ENCODE peak calls at places on chromosomes 1 and 21, in four cellular contexts. T, X, Q and G are unnamed samples.

GRCh38 chr1:206551985-206552325 is 44.6 kb downstream of the RASSF5 start:
- DNase-seq in T (no peak), Q (no peak), X (no peak), G (no peak)

GRCh38 chr1:230589951-230590350 is 52.3 kb upstream of the COG2 start:
- DNase-seq in X (no peak), T (no peak), Q (no peak), G (no peak)

GRCh38 chr1:90710579-90711536 is 6.2 kb downstream of the BARHL2 start:
- DNase-seq in Q (no peak), T (peak; percentile 86), X (no peak), G (no peak)

GRCh38 chr1:94863919-94864318 is 43.8 kb downstream of the SLC44A3 start:
- DNase-seq in X (peak; percentile 37), T (no peak), Q (peak; percentile 91), G (peak; percentile 92)

GRCh38 chr1:150272379-150272840 is at the start of gene C1orf54:
- DNase-seq in X (no peak), T (no peak), Q (peak; percentile 76), G (peak; percentile 73)

GRCh38 chr1:178612261-178612660 is 99.4 kb downstream of the TEX35 start:
- DNase-seq in X (no peak), T (no peak), Q (peak; percentile 84), G (peak; percentile 82)

GRCh38 chr1:235261243-235261642 is 66.7 kb downstream of the ARID4B start:
- DNase-seq in Q (no peak), X (no peak), T (no peak), G (no peak)

GRCh38 chr1:176595217-176595616 is 132.2 kb downstream of the PAPPA2 start:
- DNase-seq in T (no peak), X (no peak), Q (no peak), G (no peak)

GRCh38 chr1:208332774-208333126 is 88.6 kb upstream of the PLXNA2 start:
- DNase-seq in X (no peak), T (no peak), Q (no peak), G (no peak)

GRCh38 chr1:12031039-12031980 is 12.0 kb downstream of the MIIP start:
- DNase-seq in T (no peak), X (peak; percentile 37), Q (no peak), G (peak; percentile 56)

GRCh38 chr1:172145231-172145651 is 275.2 kb upstream of the C1orf105 start:
- DNase-seq in X (no peak), Q (peak; percentile 81), T (no peak), G (peak; percentile 82)

GRCh38 chr1:161209790-161210409 is 5.2 kb upstream of the FCER1G start:
- DNase-seq in T (no peak), Q (peak; percentile 62), X (peak; percentile 80), G (peak; percentile 82)

GRCh38 chr1:162033445-162033844 is 9.8 kb upstream of the OLFML2B start:
- DNase-seq in X (no peak), Q (no peak), T (no peak), G (no peak)

GRCh38 chr1:160136121-160136925 is 15.1 kb upstream of the ATP1A4 start:
- DNase-seq in T (no peak), Q (no peak), X (no peak), G (no peak)

GRCh38 chr1:69846267-69846666 is 278.5 kb downstream of the LRRC7 start:
- DNase-seq in X (no peak), T (no peak), Q (no peak), G (no peak)

GRCh38 chr1:181893937-181894336 is 167.6 kb downstream of the ZNF648 start:
- DNase-seq in Q (no peak), X (no peak), T (no peak), G (no peak)

GRCh38 chr1:182709225-182709764 is 24.9 kb upstream of the RGS8 start:
- DNase-seq in Q (no peak), T (no peak), X (no peak), G (no peak)

GRCh38 chr1:218380125-218380977 is 35.2 kb downstream of the TGFB2 start:
- DNase-seq in T (no peak), X (peak; percentile 54), Q (peak; percentile 83), G (peak; percentile 83)

GRCh38 chr1:151327903-151328674 is 873 bp upstream of the PI4KB start:
- DNase-seq in Q (no peak), T (no peak), X (no peak), G (no peak)

GRCh38 chr1:156320560-156320959 is 17.5 kb downstream of the CCT3 start:
- DNase-seq in T (no peak), Q (no peak), X (no peak), G (no peak)

GRCh38 chr1:109782927-109783326 is 19.2 kb upstream of the EPS8L3 start:
- DNase-seq in T (no peak), Q (no peak), X (no peak), G (no peak)

GRCh38 chr21:17461582-17461981 is 51.3 kb upstream of the CXADR start:
- DNase-seq in T (no peak), Q (peak; percentile 12), X (no peak), G (peak; percentile 56)

GRCh38 chr21:34132905-34133304 is 59.5 kb downstream of the MRPS6 start:
- DNase-seq in Q (no peak), X (no peak), T (peak; percentile 26), G (no peak)

GRCh38 chr1:115655307-115655664 is 13.5 kb downstream of the VANGL1 start:
- DNase-seq in T (no peak), X (no peak), Q (no peak), G (no peak)

GRCh38 chr1:244010191-244010590 is 40.9 kb upstream of the ZBTB18 start:
- DNase-seq in Q (peak; percentile 2), T (no peak), X (no peak), G (no peak)

GRCh38 chr21:46328151-46328550 is 4.2 kb downstream of the PCNT start:
- DNase-seq in T (no peak), X (no peak), Q (no peak), G (no peak)

GRCh38 chr1:223482766-223483165 is 89.6 kb downstream of the CCDC185 start:
- DNase-seq in X (no peak), T (no peak), Q (no peak), G (no peak)

GRCh38 chr21:33302796-33303195 is 22.0 kb upstream of the IFNAR1 start:
- DNase-seq in X (no peak), Q (no peak), T (no peak), G (no peak)

GRCh38 chr1:10451286-10451685 is 1.5 kb downstream of the CORT start:
- DNase-seq in X (no peak), Q (peak; percentile 11), T (no peak), G (peak; percentile 40)

GRCh38 chr1:201930137-201930536 is 16.2 kb downstream of the LMOD1 start:
- DNase-seq in X (no peak), Q (no peak), T (no peak), G (no peak)

GRCh38 chr1:41650176-41650519 is 165.7 kb upstream of the EDN2 start:
- DNase-seq in T (no peak), Q (no peak), X (no peak), G (no peak)

GRCh38 chr1:236502972-236503639 is 20.7 kb upstream of the LGALS8 start:
- DNase-seq in T (no peak), Q (peak; percentile 76), X (peak; percentile 62), G (peak; percentile 79)

GRCh38 chr1:109201123-109201703 is 12.5 kb upstream of the SARS1 start:
- DNase-seq in Q (peak; percentile 87), T (no peak), X (peak; percentile 34), G (peak; percentile 77)

GRCh38 chr1:110033421-110033820 is 1.0 kb upstream of the STRIP1 start:
- DNase-seq in X (no peak), Q (no peak), T (no peak), G (no peak)

GRCh38 chr1:213829806-213830205 is 158.0 kb upstream of the PROX1 start:
- DNase-seq in T (peak; percentile 75), X (no peak), Q (no peak), G (no peak)

GRCh38 chr1:231214918-231215675 is 25.9 kb upstream of the GNPAT start:
- DNase-seq in X (no peak), Q (no peak), T (no peak), G (no peak)

GRCh38 chr1:6582370-6582769 is 2.6 kb downstream of the ZBTB48 start:
- DNase-seq in T (no peak), Q (no peak), X (peak; percentile 65), G (no peak)

GRCh38 chr1:6585081-6585722 is 5.4 kb downstream of the ZBTB48 start:
- DNase-seq in T (no peak), Q (no peak), X (no peak), G (no peak)

GRCh38 chr1:6585841-6586240 is 6.0 kb downstream of the ZBTB48 start:
- DNase-seq in Q (no peak), X (no peak), T (no peak), G (no peak)

GRCh38 chr1:6586404-6586816 is 6.6 kb downstream of the ZBTB48 start:
- DNase-seq in X (no peak), T (no peak), Q (no peak), G (no peak)

DNA sequence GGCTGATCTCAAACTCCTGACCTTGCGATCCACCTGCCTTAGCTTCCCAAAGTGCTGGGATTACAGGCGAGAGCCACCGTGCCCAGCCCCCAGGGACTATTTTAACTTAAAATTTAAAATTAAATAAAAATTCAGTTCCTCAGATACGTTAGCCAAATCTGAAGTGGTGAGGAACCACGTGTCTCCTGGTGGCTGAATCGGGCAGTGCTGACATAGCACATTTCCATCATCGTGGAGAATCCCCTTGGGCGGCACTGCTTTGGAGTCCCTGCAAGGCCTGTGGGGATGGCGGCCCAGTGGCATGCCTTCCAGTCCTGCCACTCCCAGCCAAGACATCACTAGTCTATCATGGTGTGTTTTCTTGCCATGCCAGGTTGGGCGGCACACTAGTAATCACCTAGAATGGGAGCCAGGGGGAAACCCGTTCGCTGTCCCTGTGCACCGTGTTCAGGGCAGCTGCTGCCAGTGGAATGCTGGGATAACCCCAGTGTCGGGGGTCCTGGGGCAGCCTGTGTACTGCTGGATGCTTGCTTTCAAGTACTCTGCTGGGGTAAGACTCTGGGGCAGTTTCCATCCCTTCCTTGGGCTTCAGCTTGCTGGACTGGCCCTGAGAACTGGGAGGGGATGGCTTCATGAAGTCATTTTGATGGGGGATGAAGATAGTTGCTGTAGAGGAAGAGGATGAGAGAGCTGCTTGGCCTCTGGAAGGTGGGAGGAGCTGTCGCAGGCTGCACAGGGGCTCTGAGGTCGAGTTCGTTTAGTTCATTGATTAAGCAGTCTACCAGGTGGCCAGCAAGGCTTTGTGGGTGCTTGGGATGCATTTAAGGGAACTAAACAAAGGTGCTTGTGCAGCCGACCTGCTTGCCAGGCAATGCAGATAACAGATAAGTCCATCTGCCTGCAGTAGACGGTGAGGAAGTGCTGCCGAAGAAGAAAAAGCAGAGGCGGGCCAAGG is 4.6 kb downstream of the ZBTB48 start:
- DNase-seq in T (no peak), Q (no peak), X (no peak), G (no peak)
- TF ChIP-seq CTCF in T (no peak), Q (no peak), X (no peak), G (no peak)

GRCh38 chr1:5394111-5394510 is 598.1 kb downstream of the NPHP4 start:
- DNase-seq in Q (no peak), T (no peak), X (no peak), G (no peak)
- TF ChIP-seq CTCF in Q (no peak), T (no peak), X (no peak), G (no peak)

GRCh38 chr21:38333290-38334272 is 76.8 kb downstream of the KCNJ15 start:
- DNase-seq in T (no peak), X (no peak), Q (no peak), G (peak; percentile 49)
- TF ChIP-seq CTCF in T (no peak), X (no peak), Q (peak; percentile 52), G (peak; percentile 44)

GRCh38 chr1:237901284-237901870 is 10.7 kb upstream of the ZP4 start:
- DNase-seq in X (no peak), Q (no peak), T (peak; percentile 39), G (peak; percentile 1)

GRCh38 chr1:237903961-237904360 is 13.2 kb upstream of the ZP4 start:
- DNase-seq in T (no peak), X (no peak), Q (no peak), G (no peak)
- TF ChIP-seq CTCF in T (no peak), X (no peak), Q (no peak), G (no peak)